ENCODE peak calls at places on chromosomes 11 and 22, in nine cellular contexts. Z is NB4, B is endothelial cell, I is psoas muscle, P is progenitor cell of endocrine pancreas, H is heart right ventricle, E is cardiac fibroblast, F is Calu3, N is fibroblast of lung. M is an unnamed sample.

GRCh38 chr11:110035339-110035738 is 57.9 kb upstream of the ZC3H12C start:
- DNase-seq in F (no peak), B (no peak), H (no peak), P (no peak), E (no peak), Z (no peak), I (no peak), N (peak; percentile 26), M (no peak)

GRCh38 chr11:92820860-92821259 is 148.6 kb upstream of the MTNR1B start:
- DNase-seq in Z (no peak), B (no peak), P (no peak), N (no peak), H (no peak), F (no peak), E (no peak), I (no peak), M (no peak)

GRCh38 chr11:69524291-69524882 is 42.9 kb downstream of the LINC01488 start:
- DNase-seq in B (no peak), F (peak; percentile 40), I (no peak), H (no peak), E (peak; percentile 59), Z (peak; percentile 62), P (no peak), N (peak; percentile 14), M (no peak)

GRCh38 chr11:124977006-124977405 is 23.0 kb downstream of the CCDC15 start:
- DNase-seq in Z (no peak), N (peak; percentile 18), B (no peak), E (peak; percentile 12), H (no peak), F (no peak), P (no peak), I (no peak), M (no peak)

GRCh38 chr11:82858556-82859091 is 41.6 kb downstream of the PRCP start:
- DNase-seq in H (no peak), E (peak; percentile 79), I (no peak), N (peak; percentile 63), Z (no peak), P (no peak), B (no peak), F (peak; percentile 30), M (no peak)

GRCh38 chr22:23220485-23221350 is 40.4 kb downstream of the BCR start:
- DNase-seq in P (no peak), H (no peak), E (peak; percentile 57), Z (peak; percentile 86), F (peak; percentile 15), B (no peak), I (no peak), N (peak; percentile 50), M (peak; percentile 31)

GRCh38 chr11:89495951-89496350 is 4.8 kb upstream of the NOX4 start:
- DNase-seq in F (no peak), H (peak; percentile 20), I (peak; percentile 54), Z (no peak), N (peak; percentile 50), E (peak; percentile 94), P (no peak), B (no peak), M (no peak)

GRCh38 chr22:44448271-44448780 is 49.7 kb downstream of the RTL6 start:
- DNase-seq in F (peak; percentile 56), N (peak; percentile 90), H (peak; percentile 67), B (no peak), E (peak; percentile 95), P (no peak), I (peak; percentile 77), Z (no peak), M (no peak)

GRCh38 chr22:32579533-32580220 is 105.1 kb downstream of the FBXO7 start:
- DNase-seq in E (no peak), H (no peak), I (no peak), Z (no peak), N (peak; percentile 95), B (no peak), F (no peak), P (no peak), M (peak; percentile 90)

GRCh38 chr22:23553922-23554870 is 25.9 kb downstream of the IGLL1 start:
- DNase-seq in Z (no peak), H (no peak), P (no peak), B (no peak), N (no peak), I (no peak), E (no peak), F (no peak), M (no peak)

GRCh38 chr22:33044059-33044458 is 14.1 kb downstream of the SYN3 start:
- DNase-seq in P (no peak), F (no peak), Z (no peak), I (no peak), E (no peak), B (no peak), N (no peak), H (no peak), M (no peak)

GRCh38 chr11:10528121-10528520 is 12.9 kb downstream of the RNF141 start:
- DNase-seq in N (peak; percentile 55), B (no peak), H (no peak), P (no peak), F (no peak), I (no peak), E (no peak), Z (no peak), M (no peak)

GRCh38 chr22:44828193-44828592 is 75.8 kb downstream of the ARHGAP8 start:
- DNase-seq in B (peak; percentile 67), P (no peak), E (peak; percentile 2), N (no peak), I (no peak), H (no peak), F (peak; percentile 55), Z (peak; percentile 58), M (no peak)

GRCh38 chr11:68950268-68950667 is 30.5 kb downstream of the MRGPRD start:
- DNase-seq in N (peak; percentile 17), H (no peak), I (no peak), P (no peak), Z (peak; percentile 48), F (no peak), B (peak; percentile 31), E (peak; percentile 30), M (no peak)

GRCh38 chr11:34448223-34448994 is 9.7 kb downstream of the CAT start:
- DNase-seq in P (no peak), H (no peak), Z (peak; percentile 37), B (no peak), E (no peak), N (no peak), F (no peak), I (no peak), M (no peak)

GRCh38 chr22:44363980-44364749 is 51.4 kb upstream of the SHISAL1 start:
- DNase-seq in B (no peak), Z (no peak), I (peak; percentile 57), E (no peak), N (no peak), H (peak; percentile 68), P (no peak), F (no peak), M (no peak)

GRCh38 chr22:45033136-45033535 is 23.3 kb upstream of the PHF21B start:
- DNase-seq in E (no peak), B (no peak), F (no peak), I (no peak), P (no peak), N (no peak), H (no peak), Z (no peak), M (no peak)

GRCh38 chr11:31387379-31387778 is 17.7 kb downstream of the DNAJC24 start:
- DNase-seq in P (no peak), E (no peak), B (no peak), H (no peak), I (no peak), Z (no peak), N (no peak), F (no peak), M (no peak)

DNA sequence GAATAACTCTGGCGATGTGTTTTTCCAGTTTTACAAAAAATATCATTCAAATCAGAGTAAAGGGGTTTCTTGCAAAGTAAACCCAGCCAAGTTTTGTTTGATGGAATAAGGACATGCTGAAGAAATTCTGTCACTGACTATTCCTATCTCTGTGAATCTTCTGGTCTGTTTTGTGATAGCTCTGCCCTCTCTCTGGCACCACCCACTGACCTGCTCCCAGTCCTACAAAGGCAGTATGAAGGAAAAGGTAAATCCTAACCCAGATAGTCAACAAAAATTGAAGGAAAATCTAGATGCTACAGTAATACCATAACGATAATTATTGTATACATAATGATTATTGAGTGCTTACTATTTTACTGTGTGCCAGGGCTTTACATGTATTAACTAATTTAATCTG is 76.3 kb upstream of the TP53AIP1 start:
- DNase-seq in F (no peak), H (no peak), P (no peak), B (no peak), Z (no peak), N (no peak), I (no peak), E (no peak), M (no peak)
- TF ChIP-seq CTCF in F (no peak), H (no peak), P (no peak), B (no peak), Z (no peak), N (no peak), I (no peak), E (no peak), M (no peak)

GRCh38 chr11:88338223-88338661 is 706 bp upstream of the CTSC start:
- DNase-seq in I (peak; percentile 26), F (peak; percentile 48), N (peak; percentile 88), P (no peak), B (no peak), Z (peak; percentile 97), E (peak; percentile 93), H (peak; percentile 14), M (peak; percentile 65)

GRCh38 chr11:88344869-88345268 is 7.3 kb upstream of the CTSC start:
- DNase-seq in Z (peak; percentile 58), P (no peak), N (no peak), B (no peak), E (no peak), F (no peak), H (no peak), I (no peak), M (no peak)

GRCh38 chr11:88340366-88340930 is 2.9 kb upstream of the CTSC start:
- DNase-seq in H (no peak), N (no peak), P (no peak), F (no peak), E (peak; percentile 71), Z (no peak), I (no peak), B (no peak), M (no peak)

GRCh38 chr11:88345408-88345807 is 7.9 kb upstream of the CTSC start:
- DNase-seq in Z (peak; percentile 77), N (no peak), F (no peak), P (no peak), H (no peak), B (no peak), I (no peak), E (peak; percentile 67), M (no peak)

GRCh38 chr11:88341852-88342251 is 4.3 kb upstream of the CTSC start:
- DNase-seq in F (no peak), P (no peak), H (no peak), N (no peak), Z (no peak), B (no peak), I (no peak), E (no peak), M (no peak)
- TF ChIP-seq CTCF in F (no peak), P (peak; percentile 34), H (no peak), N (no peak), Z (no peak), B (no peak), I (no peak), E (no peak), M (no peak)

GRCh38 chr22:39275814-39276443 is 31.1 kb upstream of the PDGFB start:
- DNase-seq in B (no peak), P (no peak), F (no peak), I (no peak), N (no peak), H (no peak), E (no peak), Z (no peak), M (no peak)
- TF ChIP-seq CTCF in B (no peak), P (no peak), F (no peak), I (no peak), N (no peak), H (no peak), E (no peak), Z (no peak), M (no peak)

GRCh38 chr22:37330200-37331033 is 48.1 kb downstream of the CYTH4 start:
- DNase-seq in E (peak; percentile 92), N (peak; percentile 79), I (no peak), B (peak; percentile 74), H (no peak), P (peak; percentile 81), Z (peak; percentile 89), F (peak; percentile 92), M (no peak)
- TF ChIP-seq CTCF in E (peak; percentile 24), N (peak; percentile 38), I (no peak), B (no peak), H (no peak), P (peak; percentile 60), Z (peak; percentile 29), F (peak; percentile 51), M (no peak)

M was measured in right lobe of liver.